ENCODE peak calls at places on chromosomes 5 and 9, in five cellular contexts. F is body of pancreas, Q is right lobe of liver, E is IMR-90, R is A549. A is an unnamed sample.
A peak's percentile ranks its signal among the peaks of the same experiment; 100 is the strongest.

GRCh38 chr5:53035868-53036381 is 46.8 kb downstream of the ITGA2 start:
- ATAC-seq in F (no peak), R (peak; percentile 69), Q (no peak), E (no peak), A (no peak)

GRCh38 chr5:137141779-137142178 is 357.3 kb downstream of the SPOCK1 start:
- ATAC-seq in E (no peak), R (no peak), F (no peak), Q (no peak), A (peak; percentile 13)

GRCh38 chr5:36664762-36665161 is 58.4 kb downstream of the SLC1A3 start:
- ATAC-seq in E (no peak), Q (no peak), R (no peak), F (peak; percentile 61), A (no peak)

GRCh38 chr9:95029251-95029650 is 288.3 kb downstream of the FANCC start:
- ATAC-seq in E (no peak), Q (no peak), F (no peak), R (no peak), A (no peak)

GRCh38 chr5:111366388-111366787 is 142.2 kb downstream of the CAMK4 start:
- ATAC-seq in E (no peak), F (no peak), Q (no peak), R (no peak), A (no peak)

GRCh38 chr9:72271617-72272478 is 93.2 kb downstream of the ZFAND5 start:
- ATAC-seq in F (peak; percentile 74), Q (peak; percentile 91), R (peak; percentile 90), E (peak; percentile 83), A (no peak)

GRCh38 chr5:148820778-148821395 is 5.5 kb upstream of the ADRB2 start:
- ATAC-seq in F (peak; percentile 60), E (peak; percentile 77), R (peak; percentile 79), Q (peak; percentile 75), A (no peak)

GRCh38 chr9:74961496-74961895 is 8.8 kb upstream of the C9orf40 start:
- ATAC-seq in E (no peak), Q (no peak), R (no peak), F (no peak), A (no peak)

GRCh38 chr9:95116820-95117204 is 200.7 kb downstream of the FANCC start:
- ATAC-seq in F (peak; percentile 38), E (no peak), R (no peak), Q (no peak), A (no peak)

GRCh38 chr9:88791105-88791805 is 200.0 kb upstream of the S1PR3 start:
- ATAC-seq in R (no peak), Q (no peak), F (peak; percentile 55), E (peak; percentile 90), A (peak; percentile 91)

GRCh38 chr9:91186311-91187101 is 175.2 kb downstream of the AUH start:
- ATAC-seq in Q (no peak), F (peak; percentile 13), E (peak; percentile 37), R (peak; percentile 43), A (no peak)

GRCh38 chr5:149383399-149383798 is 4.3 kb upstream of the IL17B start:
- ATAC-seq in R (no peak), F (no peak), Q (peak; percentile 27), E (no peak), A (peak; percentile 59)

GRCh38 chr9:136757751-136758140 is 297 bp downstream of the LCN8 start:
- ATAC-seq in E (no peak), F (no peak), R (no peak), Q (no peak), A (no peak)

GRCh38 chr5:32642276-32643002 is 57.1 kb downstream of the SUB1 start:
- ATAC-seq in E (peak; percentile 89), F (no peak), Q (no peak), R (peak; percentile 82), A (no peak)

GRCh38 chr5:57225553-57225952 is 51.7 kb downstream of the GPBP1 start:
- ATAC-seq in E (no peak), R (no peak), F (no peak), Q (no peak), A (no peak)

GRCh38 chr9:77933019-77933418 is 98.6 kb downstream of the GNAQ start:
- ATAC-seq in F (no peak), E (no peak), R (no peak), Q (no peak), A (no peak)

GRCh38 chr9:136024696-136025316 is 63.6 kb upstream of the UBAC1 start:
- ATAC-seq in F (no peak), E (no peak), Q (no peak), R (no peak), A (no peak)

GRCh38 chr9:27308691-27309390 is 11.9 kb upstream of the EQTN start:
- ATAC-seq in R (no peak), F (no peak), Q (no peak), E (no peak), A (no peak)

GRCh38 chr9:79581794-79582193 is 10.0 kb downstream of the TLE4 start:
- ATAC-seq in R (peak; percentile 59), E (peak; percentile 91), Q (peak; percentile 31), F (peak; percentile 27), A (no peak)

GRCh38 chr9:32344551-32345182 is 39.8 kb upstream of the ACO1 start:
- ATAC-seq in E (peak; percentile 44), Q (peak; percentile 34), F (no peak), R (no peak), A (no peak)

GRCh38 chr5:137075163-137075970 is 423.8 kb downstream of the SPOCK1 start:
- ATAC-seq in F (peak; percentile 95), R (peak; percentile 99), E (peak; percentile 65), Q (peak; percentile 87), A (no peak)

GRCh38 chr5:115313632-115314031 is 17.2 kb upstream of the CCDC112 start:
- ATAC-seq in E (no peak), Q (peak; percentile 40), F (no peak), R (no peak), A (no peak)

GRCh38 chr9:77982985-77983662 is 48.5 kb downstream of the GNAQ start:
- ATAC-seq in F (no peak), Q (no peak), E (no peak), R (no peak), A (no peak)

GRCh38 chr9:132639322-132639721 is 30.5 kb downstream of the DDX31 start:
- ATAC-seq in R (no peak), Q (no peak), E (no peak), F (peak; percentile 79), A (no peak)

GRCh38 chr5:40383719-40384651 is 295.7 kb upstream of the PTGER4 start:
- ATAC-seq in F (no peak), Q (no peak), E (peak; percentile 75), R (peak; percentile 43), A (no peak)

GRCh38 chr9:134655591-134656333 is 14.2 kb downstream of the COL5A1 start:
- ATAC-seq in Q (peak; percentile 19), F (no peak), R (peak; percentile 63), E (no peak), A (no peak)

GRCh38 chr9:136429075-136429628 is 10.5 kb downstream of the INPP5E start:
- ATAC-seq in F (no peak), E (no peak), Q (no peak), R (no peak), A (no peak)

GRCh38 chr9:134802201-134802795 is 78.3 kb upstream of the FCN2 start:
- ATAC-seq in R (no peak), E (no peak), F (no peak), Q (no peak), A (no peak)

GRCh38 chr5:132050661-132051371 is 9.6 kb upstream of the IL3 start:
- ATAC-seq in Q (no peak), R (no peak), F (no peak), E (no peak), A (no peak)

GRCh38 chr5:132389453-132390286 is 20.2 kb downstream of the SLC22A5 start:
- ATAC-seq in Q (no peak), R (peak; percentile 83), E (peak; percentile 76), F (no peak), A (peak; percentile 62)

GRCh38 chr5:10030219-10030831 is 219.4 kb downstream of the ATPSCKMT start:
- ATAC-seq in E (peak; percentile 80), Q (no peak), F (no peak), R (peak; percentile 54), A (no peak)

GRCh38 chr9:120526493-120526892 is 53.5 kb downstream of the CDK5RAP2 start:
- ATAC-seq in F (no peak), E (no peak), R (no peak), Q (no peak), A (no peak)

GRCh38 chr5:149256451-149256850 is 15.2 kb upstream of the AFAP1L1 start:
- ATAC-seq in R (no peak), E (peak; percentile 40), F (no peak), Q (no peak), A (no peak)

GRCh38 chr9:2210201-2210600 is 195.1 kb downstream of the SMARCA2 start:
- ATAC-seq in F (no peak), R (no peak), E (peak; percentile 86), Q (no peak), A (no peak)
- H3K4me3 ChIP-seq in F (no peak overlapping the region), R (no peak overlapping the region), E (no peak overlapping the region), Q (no peak overlapping the region), A (no peak overlapping the region)

GRCh38 chr9:81387360-81387759 is 302.0 kb downstream of the TLE1 start:
- ATAC-seq in Q (no peak), F (no peak), R (no peak), E (no peak), A (no peak)

GRCh38 chr9:81390802-81391456 is 298.4 kb downstream of the TLE1 start:
- ATAC-seq in R (no peak), Q (no peak), F (no peak), E (no peak), A (no peak)

GRCh38 chr9:81388831-81389230 is 300.5 kb downstream of the TLE1 start:
- ATAC-seq in R (no peak), F (no peak), E (no peak), Q (no peak), A (no peak)

GRCh38 chr9:81391457-81391825 is 297.9 kb downstream of the TLE1 start:
- ATAC-seq in R (no peak), Q (no peak), F (no peak), E (no peak), A (no peak)

GRCh38 chr9:81389569-81389993 is 299.8 kb downstream of the TLE1 start:
- ATAC-seq in E (peak; percentile 92), Q (no peak), F (peak; percentile 67), R (peak; percentile 97), A (peak; percentile 87)
- TF ChIP-seq POLR2A in E (no peak), Q (no peak), F (no peak), R (no peak), A (no peak)

DNA sequence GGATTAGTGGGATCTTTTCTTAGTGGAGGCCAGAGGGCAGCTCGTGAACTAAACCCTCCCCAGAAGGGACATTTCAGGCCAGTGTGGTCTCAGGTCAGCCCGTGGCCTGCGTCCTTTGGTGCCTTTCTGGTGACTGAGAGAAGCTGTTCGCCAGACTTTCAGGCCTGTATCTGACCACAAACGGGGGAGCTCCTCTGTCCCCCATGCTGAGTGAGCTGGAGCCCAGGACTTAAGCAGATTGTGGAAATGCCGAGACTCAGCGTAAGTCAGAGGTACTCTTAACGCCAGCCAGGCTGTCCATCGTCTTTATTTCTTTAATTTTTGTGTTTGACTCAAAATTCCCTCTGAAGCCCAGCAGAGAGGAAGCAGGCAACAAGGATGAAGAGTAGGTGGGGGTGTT is 54.8 kb upstream of the NCS1 start:
- ATAC-seq in F (no peak), E (no peak), R (no peak), Q (no peak), A (no peak)
- H3K27ac ChIP-seq in F (no peak overlapping the region), E (no peak overlapping the region), R (no peak overlapping the region), Q (no peak overlapping the region), A (no peak overlapping the region)

GRCh38 chr9:84402517-84402916 is 62.0 kb upstream of the SLC28A3 start:
- ATAC-seq in F (no peak), E (no peak), Q (no peak), R (no peak), A (no peak)
- H3K4me3 ChIP-seq in F (no peak overlapping the region), E (no peak overlapping the region), Q (no peak overlapping the region), R (no peak overlapping the region), A (no peak overlapping the region)